ENCODE peak calls at places on chromosomes 3 and 15, in four cellular contexts. One of them, this sample, is unnamed.

GRCh38 chr15:63971427-63971805 is 74.9 kb downstream of the DAPK2 start:
- DNase-seq in H9: peak; percentile 30
- DNase-seq in IMR-90: no peak
- DNase-seq in H1: no peak
- DNase-seq in this sample: peak; percentile 54

GRCh38 chr3:15255215-15255614 is 49.2 kb downstream of the CAPN7 start:
- DNase-seq in H9: no peak
- DNase-seq in IMR-90: no peak
- DNase-seq in H1: no peak
- DNase-seq in this sample: no peak

GRCh38 chr15:59999558-60000112 is 4.5 kb upstream of the FOXB1 start:
- DNase-seq in H9: no peak
- DNase-seq in IMR-90: no peak
- DNase-seq in H1: no peak
- DNase-seq in this sample: no peak

GRCh38 chr15:66566963-66567531 is 1.2 kb upstream of the LCTL start:
- DNase-seq in H9: peak; percentile 91
- DNase-seq in IMR-90: peak; percentile 76
- DNase-seq in H1: peak; percentile 53
- DNase-seq in this sample: peak; percentile 92

GRCh38 chr3:42507751-42508335 is 5.4 kb downstream of the VIPR1 start:
- DNase-seq in H9: peak; percentile 22
- DNase-seq in IMR-90: no peak
- DNase-seq in H1: no peak
- DNase-seq in this sample: no peak

GRCh38 chr15:76787273-76787672 is 117.9 kb downstream of the SCAPER start:
- DNase-seq in H9: no peak
- DNase-seq in IMR-90: no peak
- DNase-seq in H1: no peak
- DNase-seq in this sample: no peak

GRCh38 chr15:35507932-35508638 is 37.9 kb downstream of the DPH6 start:
- DNase-seq in H9: no peak
- DNase-seq in IMR-90: no peak
- DNase-seq in H1: no peak
- DNase-seq in this sample: no peak

GRCh38 chr15:39748276-39748675 is 34.4 kb downstream of the FSIP1 start:
- DNase-seq in H9: no peak
- DNase-seq in IMR-90: no peak
- DNase-seq in H1: no peak
- DNase-seq in this sample: no peak

GRCh38 chr3:151538706-151539403 is 78.0 kb upstream of the IGSF10 start:
- DNase-seq in H9: no peak
- DNase-seq in IMR-90: peak; percentile 30
- DNase-seq in H1: no peak
- DNase-seq in this sample: peak; percentile 41

GRCh38 chr3:186022931-186023330 is 85.1 kb upstream of the TRA2B start:
- DNase-seq in H9: no peak
- DNase-seq in IMR-90: no peak
- DNase-seq in H1: no peak
- DNase-seq in this sample: no peak

GRCh38 chr15:76190767-76191538 is 120.3 kb downstream of the ETFA start:
- DNase-seq in H9: peak; percentile 90
- DNase-seq in IMR-90: peak; percentile 62
- DNase-seq in H1: peak; percentile 61
- DNase-seq in this sample: peak; percentile 86

GRCh38 chr3:3071136-3071535 is 39.0 kb downstream of the IL5RA start:
- DNase-seq in H9: no peak
- DNase-seq in IMR-90: no peak
- DNase-seq in H1: no peak
- DNase-seq in this sample: no peak

GRCh38 chr3:39809181-39809994 is at the start of gene MYRIP:
- DNase-seq in H9: peak; percentile 86
- DNase-seq in IMR-90: no peak
- DNase-seq in H1: no peak
- DNase-seq in this sample: peak; percentile 75

GRCh38 chr3:156109989-156110388 is 10.4 kb upstream of the KCNAB1 start:
- DNase-seq in H9: no peak
- DNase-seq in IMR-90: no peak
- DNase-seq in H1: no peak
- DNase-seq in this sample: no peak

GRCh38 chr3:21913791-21914190 is 162.8 kb upstream of the ZNF385D start:
- DNase-seq in H9: no peak
- DNase-seq in IMR-90: peak; percentile 72
- DNase-seq in H1: no peak
- DNase-seq in this sample: no peak

GRCh38 chr15:47360296-47360695 is 357.0 kb upstream of the SEMA6D start:
- DNase-seq in H9: no peak
- DNase-seq in IMR-90: peak; percentile 21
- DNase-seq in H1: no peak
- DNase-seq in this sample: no peak

DNA sequence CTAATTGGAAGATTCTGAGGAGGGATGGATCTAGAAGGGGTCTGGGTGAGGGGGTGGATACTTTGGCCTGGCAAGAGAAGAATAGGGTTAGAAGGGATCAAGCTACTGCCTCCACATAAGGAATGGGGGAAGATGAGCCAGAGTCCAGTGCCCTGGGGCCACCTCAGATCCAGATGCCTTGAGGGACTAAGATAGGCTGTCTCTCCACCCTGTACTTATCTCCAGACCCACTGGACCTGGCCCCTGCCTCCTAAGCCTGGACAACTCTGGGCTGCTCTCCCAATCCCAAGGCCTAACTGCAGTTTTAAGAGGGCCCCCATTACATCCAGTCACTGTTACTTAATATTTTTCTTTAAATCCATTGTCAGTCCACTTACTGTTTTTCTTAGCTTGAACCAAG is 2.0 kb downstream of the DVL3 start:
- DNase-seq in H9: no peak
- DNase-seq in IMR-90: no peak
- DNase-seq in H1: no peak
- DNase-seq in this sample: no peak
- H3K23ac ChIP-seq in H9: no peak overlapping the region
- H3K23ac ChIP-seq in IMR-90: peak overlapping the region; percentile 93
- H3K23ac ChIP-seq in H1: no peak overlapping the region
- H3K23ac ChIP-seq in this sample: no peak overlapping the region

GRCh38 chr3:161100994-161101393 is 4.2 kb downstream of the B3GALNT1 start:
- DNase-seq in H9: no peak
- DNase-seq in IMR-90: no peak
- DNase-seq in H1: no peak
- DNase-seq in this sample: no peak
- H3K4me2 ChIP-seq in H9: no peak overlapping the region
- H3K4me2 ChIP-seq in IMR-90: no peak overlapping the region
- H3K4me2 ChIP-seq in H1: no peak overlapping the region
- H3K4me2 ChIP-seq in this sample: no peak overlapping the region

DNA sequence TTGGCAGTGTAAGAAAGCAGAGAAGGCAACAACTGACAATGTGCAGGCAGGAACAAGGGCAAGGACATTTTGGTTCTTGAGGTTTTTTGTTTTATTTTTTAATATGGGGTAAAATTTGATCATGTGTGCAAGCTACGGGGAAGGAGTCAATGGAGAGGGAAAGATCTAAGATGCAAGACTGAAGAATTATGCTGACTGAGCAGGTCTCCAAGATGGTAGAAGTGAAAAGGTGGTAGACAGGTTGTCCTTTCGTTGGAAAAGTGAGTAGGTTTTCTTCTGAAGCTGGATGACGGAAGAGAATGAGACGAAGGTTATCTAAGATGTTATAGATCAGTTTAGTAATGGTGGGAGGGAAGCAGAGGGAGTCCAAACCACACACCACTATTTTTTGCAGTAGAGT is 4.2 kb downstream of the CD47 start:
- DNase-seq in H9: no peak
- DNase-seq in IMR-90: no peak
- DNase-seq in H1: no peak
- DNase-seq in this sample: no peak
- H3K56ac ChIP-seq in H9: no peak overlapping the region
- H3K56ac ChIP-seq in IMR-90: no peak overlapping the region
- H3K56ac ChIP-seq in H1: no peak overlapping the region
- H3K56ac ChIP-seq in this sample: no peak overlapping the region

DNA sequence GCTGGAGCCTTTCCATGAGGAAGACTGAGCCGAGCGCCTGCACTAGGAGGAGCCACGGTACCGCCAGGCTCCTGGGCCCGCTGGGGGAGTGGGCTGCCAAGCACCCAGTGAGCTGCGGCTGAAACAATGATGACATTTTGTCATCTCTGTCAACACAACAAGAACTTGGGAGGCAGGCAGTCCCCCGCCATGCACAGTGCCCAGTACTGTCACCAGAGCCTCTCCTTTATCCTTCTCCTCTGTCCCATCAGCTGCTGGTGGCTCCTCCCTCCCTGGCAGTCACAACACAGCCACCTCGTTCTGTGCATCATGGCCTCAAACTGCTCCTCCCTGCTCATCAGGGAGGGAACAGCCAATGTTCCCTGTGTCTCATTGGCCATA is 34.0 kb upstream of the PCSK6 start:
- DNase-seq in H9: no peak
- DNase-seq in IMR-90: no peak
- DNase-seq in H1: no peak
- DNase-seq in this sample: no peak
- H3K23ac ChIP-seq in H9: no peak overlapping the region
- H3K23ac ChIP-seq in IMR-90: no peak overlapping the region
- H3K23ac ChIP-seq in H1: no peak overlapping the region
- H3K23ac ChIP-seq in this sample: no peak overlapping the region

DNA sequence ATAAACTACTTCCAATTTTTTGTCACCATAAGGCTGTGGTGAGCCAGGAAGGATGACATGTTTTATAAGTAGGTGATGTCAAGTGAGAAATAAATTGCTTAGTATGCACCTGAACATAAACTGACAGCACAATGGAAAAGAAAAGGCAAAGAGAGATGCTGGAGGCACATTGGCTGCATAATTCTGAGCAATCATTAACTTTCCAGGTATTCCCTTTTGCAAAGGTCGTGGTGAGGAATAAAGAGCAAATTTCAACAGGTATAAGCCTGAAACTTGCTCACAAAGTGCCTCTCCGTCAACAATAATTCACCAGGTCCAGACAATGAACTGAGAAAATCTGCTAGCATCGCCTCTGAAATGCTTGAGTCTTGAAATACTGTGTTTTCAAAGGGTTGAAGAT is 48.2 kb downstream of the ITGB5 start:
- DNase-seq in H9: no peak
- DNase-seq in IMR-90: no peak
- DNase-seq in H1: no peak
- DNase-seq in this sample: no peak
- H3K4me2 ChIP-seq in H9: no peak overlapping the region
- H3K4me2 ChIP-seq in IMR-90: no peak overlapping the region
- H3K4me2 ChIP-seq in H1: no peak overlapping the region
- H3K4me2 ChIP-seq in this sample: no peak overlapping the region

GRCh38 chr3:179348325-179349013 is 960 bp downstream of the MFN1 start:
- DNase-seq in H9: no peak
- DNase-seq in IMR-90: no peak
- DNase-seq in H1: no peak
- DNase-seq in this sample: no peak

GRCh38 chr3:179347108-179347382 is 464 bp upstream of the MFN1 start:
- DNase-seq in H9: no peak
- DNase-seq in IMR-90: no peak
- DNase-seq in H1: no peak
- DNase-seq in this sample: no peak

DNA sequence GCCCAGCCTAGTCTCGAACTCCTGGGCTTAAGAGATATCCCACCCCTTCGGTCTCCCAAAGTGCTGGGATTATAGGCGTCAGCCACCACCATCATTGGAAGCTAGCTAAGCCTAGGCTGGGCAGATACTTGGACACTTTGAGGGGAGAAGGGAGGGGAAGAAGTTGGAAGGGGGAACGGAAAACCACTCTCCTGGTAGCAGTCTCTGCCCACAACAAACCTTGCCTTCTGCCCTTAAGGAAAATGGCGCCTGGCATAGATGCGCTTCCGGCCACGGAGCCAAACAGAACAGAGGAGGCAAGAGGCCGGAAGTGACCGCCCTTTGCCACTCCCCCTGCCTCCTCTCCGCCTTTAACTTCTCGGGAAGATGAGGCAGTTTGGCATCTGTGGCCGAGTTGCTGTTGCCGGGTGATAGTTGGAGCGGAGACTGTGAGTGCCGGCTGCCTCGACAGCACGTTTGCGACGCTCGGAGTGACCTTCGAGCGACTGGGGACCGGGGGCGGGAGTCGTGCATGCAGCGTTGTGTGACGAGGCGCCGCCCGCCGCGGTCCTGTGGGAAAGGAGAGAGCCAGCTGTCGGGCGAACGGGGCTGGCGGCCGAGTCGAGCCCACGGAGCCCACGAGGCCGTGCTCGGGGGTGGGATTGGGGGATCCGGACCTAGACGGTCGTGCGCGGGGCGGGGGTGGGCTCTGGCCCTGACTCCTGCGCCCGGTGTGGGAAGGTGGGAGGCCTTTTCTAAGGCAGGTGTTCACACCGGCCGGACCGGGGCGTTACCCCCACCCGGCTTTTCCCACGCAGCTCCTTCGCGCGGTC is at the start of gene MFN1:
- DNase-seq in H9: peak; percentile 95
- DNase-seq in IMR-90: peak; percentile 94
- DNase-seq in H1: peak; percentile 74
- DNase-seq in this sample: peak; percentile 97
- H3K56ac ChIP-seq in H9: no peak within 1 kb of the TSS
- H3K56ac ChIP-seq in IMR-90: peak within 1 kb of the TSS; percentile 81
- H3K56ac ChIP-seq in H1: peak within 1 kb of the TSS; percentile 59
- H3K56ac ChIP-seq in this sample: peak within 1 kb of the TSS; percentile 86

GRCh38 chr15:25710184-25710583 is 152.9 kb downstream of the ATP10A start:
- DNase-seq in H9: peak; percentile 83
- DNase-seq in IMR-90: no peak
- DNase-seq in H1: peak; percentile 34
- DNase-seq in this sample: peak; percentile 63

GRCh38 chr15:25706176-25706970 is 156.8 kb downstream of the ATP10A start:
- DNase-seq in H9: no peak
- DNase-seq in IMR-90: no peak
- DNase-seq in H1: no peak
- DNase-seq in this sample: no peak

GRCh38 chr15:25707656-25708365 is 155.3 kb downstream of the ATP10A start:
- DNase-seq in H9: no peak
- DNase-seq in IMR-90: no peak
- DNase-seq in H1: no peak
- DNase-seq in this sample: no peak

GRCh38 chr15:25709437-25710159 is 153.5 kb downstream of the ATP10A start:
- DNase-seq in H9: no peak
- DNase-seq in IMR-90: no peak
- DNase-seq in H1: no peak
- DNase-seq in this sample: no peak

GRCh38 chr15:25708391-25708790 is 154.7 kb downstream of the ATP10A start:
- DNase-seq in H9: no peak
- DNase-seq in IMR-90: no peak
- DNase-seq in H1: no peak
- DNase-seq in this sample: no peak
- H3K23ac ChIP-seq in H9: no peak overlapping the region
- H3K23ac ChIP-seq in IMR-90: no peak overlapping the region
- H3K23ac ChIP-seq in H1: no peak overlapping the region
- H3K23ac ChIP-seq in this sample: no peak overlapping the region

DNA sequence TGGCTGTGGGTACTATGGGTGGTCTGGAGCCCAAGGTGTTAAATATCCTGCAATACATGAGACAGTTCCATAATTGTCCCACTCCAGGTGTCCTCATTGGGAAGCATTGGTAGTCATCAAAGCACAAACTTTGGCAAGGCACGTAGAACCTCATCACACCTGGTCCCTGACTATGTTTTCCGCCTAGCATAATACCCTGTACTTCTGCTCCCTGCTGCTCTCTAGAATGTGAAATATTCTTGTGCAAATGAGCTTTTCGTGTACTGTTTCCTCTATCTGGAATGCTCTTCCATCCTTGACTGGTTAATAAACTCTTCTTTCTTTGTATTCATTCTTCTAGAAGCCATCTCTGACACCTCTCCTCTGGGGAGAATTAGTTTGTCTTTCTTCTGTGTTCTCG is 103.2 kb downstream of the EBLN2 start:
- DNase-seq in H9: no peak
- DNase-seq in IMR-90: no peak
- DNase-seq in H1: no peak
- DNase-seq in this sample: no peak
- H3K4me2 ChIP-seq in H9: no peak overlapping the region
- H3K4me2 ChIP-seq in IMR-90: no peak overlapping the region
- H3K4me2 ChIP-seq in H1: no peak overlapping the region
- H3K4me2 ChIP-seq in this sample: no peak overlapping the region

This sample was measured in mesendoderm.